ENCODE peak calls at places on chromosomes 1 and 21, in four cellular contexts. E is COR-L47; L is Caki2; A is stimulated activated CD4-positive, alpha-beta T cell treated with anti-CD3 and anti-CD28 coated beads, Interleukin-2, amount 100 ng/mL, for 48 hours. V is an unnamed sample.

GRCh38 chr1:153396461-153396860 is 5.6 kb upstream of the S100A8 start:
- DNase-seq in E (no peak), L (no peak), A (no peak), V (no peak)

GRCh38 chr21:45217010-45217409 is 70.7 kb downstream of the POFUT2 start:
- DNase-seq in L (no peak), E (no peak), A (no peak), V (no peak)

GRCh38 chr1:53636621-53637171 is 102.3 kb downstream of the GLIS1 start:
- DNase-seq in L (no peak), A (no peak), E (no peak), V (no peak)

GRCh38 chr21:44656868-44657267 is 864 bp upstream of the KRTAP12-3 start:
- DNase-seq in E (no peak), A (no peak), L (no peak), V (no peak)

GRCh38 chr1:219568728-219569127 is 44.2 kb downstream of the ZC3H11B start:
- DNase-seq in E (no peak), A (no peak), L (no peak), V (no peak)

GRCh38 chr21:35398366-35398982 is 349.4 kb upstream of the RUNX1 start:
- DNase-seq in A (no peak), L (no peak), E (no peak), V (no peak)

GRCh38 chr1:224707849-224708725 is 92.0 kb downstream of the CNIH3 start:
- DNase-seq in E (no peak), L (no peak), A (no peak), V (no peak)

GRCh38 chr21:16492892-16493291 is 763.1 kb downstream of the USP25 start:
- DNase-seq in L (no peak), A (no peak), E (no peak), V (no peak)

GRCh38 chr1:7579016-7579415 is 192.1 kb upstream of the VAMP3 start:
- DNase-seq in E (no peak), A (no peak), L (no peak), V (no peak)

GRCh38 chr1:41490911-41491310 is 6.4 kb upstream of the EDN2 start:
- DNase-seq in A (no peak), E (no peak), L (no peak), V (no peak)

GRCh38 chr1:231039161-231040018 is 664 bp downstream of the FAM89A start:
- DNase-seq in A (peak), E (no peak), L (peak), V (peak)

GRCh38 chr1:6099297-6099696 is 53.6 kb downstream of the KCNAB2 start:
- DNase-seq in L (no peak), A (no peak), E (no peak), V (no peak)

GRCh38 chr1:160978510-160978927 is 23.9 kb upstream of the ITLN2 start:
- DNase-seq in E (peak), L (no peak), A (no peak), V (peak)

GRCh38 chr1:204304067-204304466 is 55.7 kb downstream of the PLEKHA6 start:
- DNase-seq in L (no peak), E (no peak), A (no peak), V (no peak)

GRCh38 chr1:22184892-22185612 is 42.2 kb upstream of the WNT4 start:
- DNase-seq in E (peak), A (no peak), L (peak), V (peak)

GRCh38 chr1:99764909-99765308 is 1.5 kb downstream of the FRRS1 start:
- DNase-seq in A (no peak), E (no peak), L (no peak), V (no peak)

GRCh38 chr1:187563191-187563590 is 734.4 kb downstream of the PLA2G4A start:
- DNase-seq in L (no peak), A (no peak), E (no peak), V (no peak)

GRCh38 chr1:1315435-1315901 is 7.1 kb downstream of the PUSL1 start:
- DNase-seq in L (no peak), E (no peak), A (no peak), V (no peak)

GRCh38 chr1:189678779-189679178 is 798.9 kb downstream of the BRINP3 start:
- DNase-seq in E (no peak), L (no peak), A (no peak), V (no peak)

GRCh38 chr1:166811691-166812090 is 27.6 kb upstream of the POGK start:
- DNase-seq in L (no peak), A (no peak), E (no peak), V (no peak)

GRCh38 chr1:71621785-71622184 is 541.0 kb upstream of the ZRANB2 start:
- DNase-seq in E (no peak), A (no peak), L (no peak), V (no peak)

GRCh38 chr1:77238463-77238862 is 19.2 kb upstream of the PIGK start:
- DNase-seq in L (no peak), E (no peak), A (no peak), V (no peak)

GRCh38 chr1:93878501-93878888 is 511 bp downstream of the DNTTIP2 start:
- DNase-seq in A (peak), L (peak), E (no peak), V (no peak)

GRCh38 chr21:25396135-25396711 is 211.1 kb downstream of the MRPL39 start:
- DNase-seq in A (peak), L (no peak), E (no peak), V (no peak)

GRCh38 chr1:41020109-41020576 is 1.4 kb downstream of the SLFNL1 start:
- DNase-seq in A (no peak), L (no peak), E (no peak), V (no peak)

GRCh38 chr1:33383974-33384767 is 46.7 kb downstream of the PHC2 start:
- DNase-seq in A (no peak), L (no peak), E (no peak), V (no peak)

GRCh38 chr1:75519626-75520025 is 91.3 kb downstream of the SLC44A5 start:
- DNase-seq in L (no peak), A (no peak), E (no peak), V (no peak)

GRCh38 chr1:201185527-201186128 is 5.0 kb upstream of the IGFN1 start:
- DNase-seq in E (no peak), A (no peak), L (no peak), V (no peak)

GRCh38 chr1:183670169-183670568 is 17.1 kb upstream of the APOBEC4 start:
- DNase-seq in E (no peak), L (no peak), A (no peak), V (no peak)

GRCh38 chr1:224524679-224525078 is 90.1 kb upstream of the WDR26 start:
- DNase-seq in E (no peak), A (no peak), L (peak), V (no peak)

GRCh38 chr1:154926201-154926600 is 10.3 kb downstream of the PMVK start:
- DNase-seq in A (no peak), L (no peak), E (no peak), V (no peak)

GRCh38 chr1:31371560-31371959 is 1.3 kb downstream of the FABP3 start:
- DNase-seq in E (no peak), L (no peak), A (no peak), V (no peak)

GRCh38 chr1:228289239-228289849 is 81.5 kb downstream of the OBSCN start:
- DNase-seq in E (no peak), L (no peak), A (no peak), V (no peak)

GRCh38 chr1:61230523-61230922 is 148.2 kb downstream of the NFIA start:
- DNase-seq in L (no peak), E (no peak), A (no peak), V (peak)